ENCODE peak calls at places on chromosomes 7 and 10, in five cellular contexts. H is OCI-LY7, P is HepG2, Z is Karpas-422, Q is PC-3. T is an unnamed sample.

GRCh38 chr10:68559251-68559650 is 886 bp upstream of the TET1 start:
- DNase-seq in H (no peak), Q (no peak), P (no peak), Z (no peak), T (no peak)

GRCh38 chr10:18684953-18685352 is 25.7 kb downstream of the ARL5B start:
- DNase-seq in Q (no peak), Z (no peak), H (no peak), P (no peak), T (no peak)

GRCh38 chr7:84693483-84693882 is 493.4 kb downstream of the SEMA3D start:
- DNase-seq in P (no peak), Q (no peak), Z (no peak), H (no peak), T (no peak)

GRCh38 chr10:129949411-129950335 is 14.4 kb downstream of the EBF3 start:
- DNase-seq in H (no peak), Z (no peak), Q (no peak), P (no peak), T (no peak)

GRCh38 chr10:77297370-77297692 is 340.3 kb downstream of the KCNMA1 start:
- DNase-seq in Z (no peak), H (no peak), Q (peak), P (no peak), T (no peak)

GRCh38 chr10:6347391-6347951 is 144.7 kb downstream of the PFKFB3 start:
- DNase-seq in Z (peak), Q (no peak), H (peak), P (no peak), T (peak)

GRCh38 chr7:20219446-20220292 is 2.5 kb upstream of the MACC1 start:
- DNase-seq in H (peak), P (peak), Z (peak), Q (peak), T (no peak)

GRCh38 chr7:76201732-76202665 is at the start of gene SRRM3:
- DNase-seq in H (peak), P (peak), Q (peak), Z (peak), T (peak)

GRCh38 chr7:132255898-132256297 is 320.4 kb downstream of the PLXNA4 start:
- DNase-seq in P (peak), Q (no peak), Z (no peak), H (no peak), T (no peak)

GRCh38 chr10:83908987-83909386 is 230.3 kb upstream of the GHITM start:
- DNase-seq in Q (no peak), P (no peak), Z (no peak), H (no peak), T (no peak)

GRCh38 chr7:21261627-21262564 is 166.0 kb upstream of the SP4 start:
- DNase-seq in P (peak), Q (peak), Z (peak), H (peak), T (peak)

GRCh38 chr7:116522247-116522646 is 2.6 kb upstream of the CAV1 start:
- DNase-seq in Q (peak), P (peak), H (no peak), Z (no peak), T (no peak)

GRCh38 chr10:86941991-86942421 is 15.4 kb downstream of the MMRN2 start:
- DNase-seq in H (no peak), P (no peak), Q (no peak), Z (no peak), T (no peak)

GRCh38 chr10:69237528-69238159 is 17.5 kb downstream of the HKDC1 start:
- DNase-seq in Q (peak), Z (peak), H (peak), P (peak), T (peak)

GRCh38 chr7:36165059-36165458 is 12.0 kb downstream of the EEPD1 start:
- DNase-seq in H (no peak), Z (no peak), P (peak), Q (no peak), T (no peak)

GRCh38 chr10:85175635-85176034 is 847.2 kb downstream of the CCSER2 start:
- DNase-seq in H (no peak), P (no peak), Z (no peak), Q (no peak), T (no peak)

GRCh38 chr10:31322647-31323046 is 3.6 kb downstream of the ZEB1 start:
- DNase-seq in Z (peak), H (peak), P (no peak), Q (no peak), T (no peak)

GRCh38 chr7:128727239-128727638 is 11.9 kb upstream of the CALU start:
- DNase-seq in P (no peak), Q (peak), Z (no peak), H (no peak), T (no peak)

GRCh38 chr7:128724743-128725142 is 14.4 kb upstream of the CALU start:
- DNase-seq in Q (no peak), P (no peak), H (no peak), Z (no peak), T (no peak)

GRCh38 chr7:128726031-128726430 is 13.1 kb upstream of the CALU start:
- DNase-seq in Q (no peak), Z (no peak), H (no peak), P (no peak), T (no peak)

GRCh38 chr7:128726673-128727072 is 12.5 kb upstream of the CALU start:
- DNase-seq in P (no peak), Q (no peak), Z (no peak), H (no peak), T (no peak)

DNA sequence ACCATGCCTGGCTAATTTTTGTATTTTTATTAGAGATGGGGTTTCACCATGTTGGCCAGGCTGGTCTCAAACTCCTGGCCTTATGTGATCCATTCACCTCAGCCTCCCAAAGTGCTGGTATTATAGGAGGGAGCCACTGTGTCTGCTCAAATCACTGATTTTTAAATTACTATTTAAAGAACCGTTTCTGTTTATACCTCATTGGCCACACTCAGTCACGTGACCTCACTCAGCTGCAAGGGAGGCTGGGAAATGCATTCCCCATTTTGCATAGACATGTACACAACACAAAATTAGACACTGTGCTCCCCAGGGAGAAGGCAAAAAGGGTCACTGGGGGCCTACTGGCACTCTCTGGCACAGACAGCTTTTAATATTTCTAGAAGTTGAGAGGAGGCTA is 13.6 kb upstream of the CALU start:
- DNase-seq in Z (no peak), P (no peak), H (no peak), Q (no peak), T (no peak)
- H2AFZ ChIP-seq in Z (no peak), P (no peak), H (no peak), Q (no peak), T (no peak)

GRCh38 chr7:17044396-17044795 is 162.6 kb upstream of the AGR3 start:
- DNase-seq in Q (no peak), P (peak), H (no peak), Z (no peak), T (no peak)

GRCh38 chr7:17041324-17041723 is 159.5 kb upstream of the AGR3 start:
- DNase-seq in P (peak), Q (peak), Z (no peak), H (no peak), T (no peak)

GRCh38 chr7:17042211-17042610 is 160.4 kb upstream of the AGR3 start:
- DNase-seq in P (no peak), H (no peak), Q (peak), Z (no peak), T (no peak)

GRCh38 chr7:17044868-17045267 is 163.1 kb upstream of the AGR3 start:
- DNase-seq in P (no peak), H (no peak), Z (no peak), Q (no peak), T (no peak)

DNA sequence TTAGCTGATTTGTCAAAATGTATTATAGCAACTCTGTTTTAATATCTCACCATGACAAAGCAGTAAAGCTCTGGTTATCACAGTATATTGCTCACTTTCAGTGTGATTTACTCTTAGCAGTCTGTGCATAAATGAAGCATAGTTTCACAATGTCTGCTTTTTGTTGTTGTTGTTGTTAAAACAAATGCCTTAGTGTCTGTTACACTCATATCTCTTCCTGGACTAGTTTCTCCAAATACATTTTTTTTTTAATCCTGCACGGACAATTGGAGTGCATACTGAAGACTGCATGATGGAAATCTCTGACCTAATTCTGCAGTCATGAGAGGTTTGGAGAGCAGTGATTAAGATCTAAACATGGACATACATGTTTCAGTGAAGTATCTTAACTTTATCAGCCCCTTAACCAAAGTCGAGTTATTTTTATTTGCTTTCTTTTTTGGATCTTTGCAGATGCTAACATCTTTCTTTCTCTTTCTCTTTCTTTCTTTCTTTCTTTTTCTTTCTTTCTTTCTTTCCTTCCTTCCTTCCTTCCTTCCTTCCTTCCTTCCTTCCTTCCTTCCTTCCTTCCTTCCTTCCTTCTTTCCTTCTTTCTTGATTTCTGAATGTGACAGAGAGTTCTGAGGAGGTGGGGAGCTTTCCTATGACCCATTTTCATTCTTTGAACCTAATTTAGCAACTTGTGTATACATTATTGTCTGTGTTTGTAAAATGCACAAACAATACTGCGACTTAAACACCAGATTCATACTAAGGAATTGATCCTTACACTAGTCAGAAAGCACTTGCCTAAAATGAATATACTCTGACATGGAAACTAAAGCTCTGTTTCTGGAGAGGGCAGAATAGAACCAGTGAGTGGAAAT is 161.5 kb upstream of the AGR3 start:
- DNase-seq in Q (peak), H (no peak), Z (no peak), P (no peak), T (no peak)
- H2AFZ ChIP-seq in Q (peak), H (no peak), Z (no peak), P (no peak), T (no peak)

DNA sequence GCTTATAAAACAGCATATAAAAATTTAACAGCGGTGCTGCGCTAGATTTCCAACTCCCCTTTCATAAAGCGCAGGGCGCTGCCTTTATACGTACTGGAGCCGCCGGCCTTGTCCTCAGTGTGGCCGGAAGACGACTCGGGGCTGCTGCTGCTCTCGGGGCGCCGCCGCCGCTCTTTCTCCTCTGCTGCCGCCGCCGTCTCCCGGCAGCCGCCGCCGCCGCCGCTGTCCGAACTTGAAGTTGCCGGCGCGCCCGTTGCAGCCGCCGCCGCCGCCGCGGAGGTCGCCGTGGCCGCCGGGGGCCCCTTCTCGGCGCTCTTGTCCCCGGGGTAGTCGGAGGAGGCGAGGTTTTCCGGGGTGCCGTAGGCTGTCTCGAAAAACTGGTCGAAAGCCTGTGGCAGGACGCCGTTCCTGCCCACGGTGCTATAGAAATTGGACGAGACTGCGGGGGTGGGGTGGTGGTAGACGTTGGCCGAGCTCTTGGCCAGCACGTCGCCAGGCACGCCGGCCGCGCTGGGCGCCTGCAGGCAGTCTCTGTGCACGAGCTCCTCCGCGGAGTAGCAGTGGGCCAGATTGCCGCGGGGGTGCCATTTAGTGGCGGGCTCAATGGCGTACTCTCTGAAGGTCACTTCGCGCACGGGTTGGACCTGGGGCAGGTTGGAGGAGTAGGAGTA is 555 bp downstream of the HOXA11 start:
- DNase-seq in H (no peak), Q (peak), P (no peak), Z (no peak), T (no peak)
- H2AFZ ChIP-seq in H (no peak), Q (no peak), P (no peak), Z (no peak), T (no peak)

GRCh38 chr10:20429742-20430141 is 467.4 kb downstream of the NEBL start:
- DNase-seq in H (no peak), Z (no peak), Q (no peak), P (no peak), T (no peak)
- H2AFZ ChIP-seq in H (no peak), Z (no peak), Q (no peak), P (no peak), T (no peak)

GRCh38 chr7:81624650-81625310 is 145.1 kb downstream of the HGF start:
- DNase-seq in Z (no peak), P (no peak), Q (no peak), H (no peak), T (no peak)
- H2AFZ ChIP-seq in Z (no peak), P (no peak), Q (no peak), H (no peak), T (no peak)